ENCODE peak calls at places on chromosomes 3 and 15, in six cellular contexts. One of them, this sample, is unnamed.
A peak's percentile ranks its signal among the peaks of the same experiment; 100 is the strongest.

GRCh38 chr3:64345351-64345750 is 120.1 kb upstream of the PRICKLE2 start:
- ATAC-seq in Right ventricle myocardium superior: peak; percentile 93
- ATAC-seq in sciatic nerve: peak; percentile 84
- ATAC-seq in left ventricle myocardium superior: peak; percentile 90
- ATAC-seq in Panc1: no peak
- ATAC-seq in central memory CD8-positive, alpha-beta T cell: no peak
- ATAC-seq in this sample: no peak

GRCh38 chr3:134236505-134236904 is 14.2 kb downstream of the RYK start:
- ATAC-seq in Right ventricle myocardium superior: peak; percentile 45
- ATAC-seq in sciatic nerve: peak; percentile 33
- ATAC-seq in Panc1: no peak
- ATAC-seq in central memory CD8-positive, alpha-beta T cell: no peak
- ATAC-seq in left ventricle myocardium superior: peak; percentile 59
- ATAC-seq in this sample: peak; percentile 76

GRCh38 chr3:53803124-53803815 is 42.9 kb downstream of the CHDH start:
- ATAC-seq in Right ventricle myocardium superior: no peak
- ATAC-seq in sciatic nerve: no peak
- ATAC-seq in central memory CD8-positive, alpha-beta T cell: no peak
- ATAC-seq in Panc1: no peak
- ATAC-seq in left ventricle myocardium superior: no peak
- ATAC-seq in this sample: no peak

GRCh38 chr3:151268267-151269235 is 9.8 kb downstream of the P2RY14 start:
- ATAC-seq in Right ventricle myocardium superior: no peak
- ATAC-seq in left ventricle myocardium superior: no peak
- ATAC-seq in Panc1: no peak
- ATAC-seq in sciatic nerve: no peak
- ATAC-seq in central memory CD8-positive, alpha-beta T cell: peak; percentile 44
- ATAC-seq in this sample: peak; percentile 46

GRCh38 chr3:11306815-11307589 is 34.8 kb downstream of the ATG7 start:
- ATAC-seq in Panc1: no peak
- ATAC-seq in Right ventricle myocardium superior: peak; percentile 58
- ATAC-seq in central memory CD8-positive, alpha-beta T cell: peak; percentile 96
- ATAC-seq in left ventricle myocardium superior: peak; percentile 73
- ATAC-seq in sciatic nerve: peak; percentile 35
- ATAC-seq in this sample: no peak

GRCh38 chr3:188043891-188044290 is 110.1 kb upstream of the LPP start:
- ATAC-seq in sciatic nerve: no peak
- ATAC-seq in Panc1: no peak
- ATAC-seq in left ventricle myocardium superior: no peak
- ATAC-seq in central memory CD8-positive, alpha-beta T cell: no peak
- ATAC-seq in Right ventricle myocardium superior: no peak
- ATAC-seq in this sample: peak; percentile 51

GRCh38 chr3:151226088-151226563 is 23.1 kb upstream of the GPR171 start:
- ATAC-seq in Panc1: no peak
- ATAC-seq in Right ventricle myocardium superior: no peak
- ATAC-seq in sciatic nerve: no peak
- ATAC-seq in left ventricle myocardium superior: no peak
- ATAC-seq in central memory CD8-positive, alpha-beta T cell: no peak
- ATAC-seq in this sample: no peak

GRCh38 chr3:112187300-112187699 is 54.3 kb upstream of the GCSAM start:
- ATAC-seq in Right ventricle myocardium superior: no peak
- ATAC-seq in sciatic nerve: no peak
- ATAC-seq in left ventricle myocardium superior: no peak
- ATAC-seq in central memory CD8-positive, alpha-beta T cell: no peak
- ATAC-seq in Panc1: no peak
- ATAC-seq in this sample: no peak

GRCh38 chr15:43215961-43216360 is 4.9 kb downstream of the EPB42 start:
- ATAC-seq in sciatic nerve: no peak
- ATAC-seq in central memory CD8-positive, alpha-beta T cell: no peak
- ATAC-seq in left ventricle myocardium superior: no peak
- ATAC-seq in Panc1: peak; percentile 68
- ATAC-seq in Right ventricle myocardium superior: no peak
- ATAC-seq in this sample: no peak

GRCh38 chr15:41965441-41966413 is 6.6 kb downstream of the EHD4 start:
- ATAC-seq in sciatic nerve: no peak
- ATAC-seq in Right ventricle myocardium superior: peak; percentile 79
- ATAC-seq in Panc1: no peak
- ATAC-seq in central memory CD8-positive, alpha-beta T cell: no peak
- ATAC-seq in left ventricle myocardium superior: peak; percentile 83
- ATAC-seq in this sample: no peak

GRCh38 chr3:143897558-143898305 is 49.5 kb upstream of the SLC9A9 start:
- ATAC-seq in central memory CD8-positive, alpha-beta T cell: no peak
- ATAC-seq in Right ventricle myocardium superior: no peak
- ATAC-seq in sciatic nerve: peak; percentile 26
- ATAC-seq in Panc1: no peak
- ATAC-seq in left ventricle myocardium superior: no peak
- ATAC-seq in this sample: no peak

GRCh38 chr3:69118555-69118954 is 3.8 kb downstream of the LMOD3 start:
- ATAC-seq in Right ventricle myocardium superior: no peak
- ATAC-seq in Panc1: no peak
- ATAC-seq in sciatic nerve: no peak
- ATAC-seq in left ventricle myocardium superior: no peak
- ATAC-seq in central memory CD8-positive, alpha-beta T cell: no peak
- ATAC-seq in this sample: no peak

GRCh38 chr3:12992629-12993021 is 80.6 kb downstream of the IQSEC1 start:
- ATAC-seq in sciatic nerve: no peak
- ATAC-seq in left ventricle myocardium superior: peak; percentile 53
- ATAC-seq in Right ventricle myocardium superior: peak; percentile 42
- ATAC-seq in Panc1: no peak
- ATAC-seq in central memory CD8-positive, alpha-beta T cell: no peak
- ATAC-seq in this sample: no peak

GRCh38 chr3:38370861-38371260 is 24.3 kb downstream of the XYLB start:
- ATAC-seq in sciatic nerve: no peak
- ATAC-seq in Right ventricle myocardium superior: no peak
- ATAC-seq in left ventricle myocardium superior: no peak
- ATAC-seq in central memory CD8-positive, alpha-beta T cell: no peak
- ATAC-seq in Panc1: no peak
- ATAC-seq in this sample: no peak

GRCh38 chr15:67107014-67107812 is 41.8 kb downstream of the SMAD3 start:
- ATAC-seq in Panc1: peak; percentile 76
- ATAC-seq in sciatic nerve: no peak
- ATAC-seq in Right ventricle myocardium superior: peak; percentile 66
- ATAC-seq in left ventricle myocardium superior: peak; percentile 69
- ATAC-seq in central memory CD8-positive, alpha-beta T cell: no peak
- ATAC-seq in this sample: no peak

GRCh38 chr3:179105881-179106280 is 34.3 kb upstream of the ZMAT3 start:
- ATAC-seq in Panc1: no peak
- ATAC-seq in left ventricle myocardium superior: no peak
- ATAC-seq in central memory CD8-positive, alpha-beta T cell: no peak
- ATAC-seq in Right ventricle myocardium superior: no peak
- ATAC-seq in sciatic nerve: no peak
- ATAC-seq in this sample: no peak

GRCh38 chr3:135706758-135707375 is 258.7 kb upstream of the PPP2R3A start:
- ATAC-seq in sciatic nerve: no peak
- ATAC-seq in central memory CD8-positive, alpha-beta T cell: no peak
- ATAC-seq in Panc1: no peak
- ATAC-seq in left ventricle myocardium superior: no peak
- ATAC-seq in Right ventricle myocardium superior: no peak
- ATAC-seq in this sample: no peak

GRCh38 chr3:187101184-187102072 is 37.9 kb downstream of the RPL39L start:
- ATAC-seq in central memory CD8-positive, alpha-beta T cell: peak; percentile 76
- ATAC-seq in sciatic nerve: peak; percentile 87
- ATAC-seq in Panc1: peak; percentile 66
- ATAC-seq in left ventricle myocardium superior: peak; percentile 76
- ATAC-seq in Right ventricle myocardium superior: peak; percentile 80
- ATAC-seq in this sample: peak; percentile 55

GRCh38 chr15:80953953-80954778 is 35.5 kb downstream of the MESD start:
- ATAC-seq in Panc1: no peak
- ATAC-seq in central memory CD8-positive, alpha-beta T cell: no peak
- ATAC-seq in left ventricle myocardium superior: no peak
- ATAC-seq in Right ventricle myocardium superior: no peak
- ATAC-seq in sciatic nerve: peak; percentile 67
- ATAC-seq in this sample: no peak

GRCh38 chr3:32613183-32613582 is 42.5 kb upstream of the DYNC1LI1 start:
- ATAC-seq in left ventricle myocardium superior: peak; percentile 91
- ATAC-seq in sciatic nerve: no peak
- ATAC-seq in Right ventricle myocardium superior: peak; percentile 60
- ATAC-seq in Panc1: no peak
- ATAC-seq in central memory CD8-positive, alpha-beta T cell: no peak
- ATAC-seq in this sample: no peak

GRCh38 chr15:70362350-70362749 is 264.6 kb upstream of the TLE3 start:
- ATAC-seq in Right ventricle myocardium superior: no peak
- ATAC-seq in Panc1: peak; percentile 21
- ATAC-seq in sciatic nerve: no peak
- ATAC-seq in central memory CD8-positive, alpha-beta T cell: no peak
- ATAC-seq in left ventricle myocardium superior: no peak
- ATAC-seq in this sample: no peak

GRCh38 chr15:89021224-89021623 is 67.0 kb upstream of the ABHD2 start:
- ATAC-seq in sciatic nerve: peak; percentile 14
- ATAC-seq in central memory CD8-positive, alpha-beta T cell: no peak
- ATAC-seq in Panc1: no peak
- ATAC-seq in Right ventricle myocardium superior: no peak
- ATAC-seq in left ventricle myocardium superior: no peak
- ATAC-seq in this sample: no peak

GRCh38 chr3:168620854-168621253 is 525.1 kb upstream of the GOLIM4 start:
- ATAC-seq in Panc1: peak; percentile 65
- ATAC-seq in sciatic nerve: no peak
- ATAC-seq in left ventricle myocardium superior: peak; percentile 45
- ATAC-seq in central memory CD8-positive, alpha-beta T cell: no peak
- ATAC-seq in Right ventricle myocardium superior: peak; percentile 59
- ATAC-seq in this sample: no peak

GRCh38 chr3:52866427-52866826 is 30.9 kb downstream of the STIMATE start:
- ATAC-seq in Right ventricle myocardium superior: no peak
- ATAC-seq in sciatic nerve: no peak
- ATAC-seq in central memory CD8-positive, alpha-beta T cell: no peak
- ATAC-seq in Panc1: no peak
- ATAC-seq in left ventricle myocardium superior: no peak
- ATAC-seq in this sample: no peak

GRCh38 chr3:33124638-33125037 is 10.8 kb downstream of the CRTAP start:
- ATAC-seq in left ventricle myocardium superior: no peak
- ATAC-seq in Right ventricle myocardium superior: no peak
- ATAC-seq in sciatic nerve: no peak
- ATAC-seq in Panc1: no peak
- ATAC-seq in central memory CD8-positive, alpha-beta T cell: no peak
- ATAC-seq in this sample: no peak

GRCh38 chr3:195286115-195286872 is 15.3 kb upstream of the XXYLT1 start:
- ATAC-seq in left ventricle myocardium superior: no peak
- ATAC-seq in Panc1: peak; percentile 53
- ATAC-seq in sciatic nerve: no peak
- ATAC-seq in Right ventricle myocardium superior: no peak
- ATAC-seq in central memory CD8-positive, alpha-beta T cell: no peak
- ATAC-seq in this sample: no peak

GRCh38 chr3:171468296-171468906 is 8.2 kb upstream of the TNIK start:
- ATAC-seq in Right ventricle myocardium superior: no peak
- ATAC-seq in left ventricle myocardium superior: no peak
- ATAC-seq in sciatic nerve: no peak
- ATAC-seq in central memory CD8-positive, alpha-beta T cell: no peak
- ATAC-seq in Panc1: no peak
- ATAC-seq in this sample: no peak

GRCh38 chr15:90970274-90970673 is 15.6 kb downstream of the RCCD1 start:
- ATAC-seq in left ventricle myocardium superior: no peak
- ATAC-seq in sciatic nerve: no peak
- ATAC-seq in Panc1: no peak
- ATAC-seq in central memory CD8-positive, alpha-beta T cell: no peak
- ATAC-seq in Right ventricle myocardium superior: no peak
- ATAC-seq in this sample: no peak

GRCh38 chr3:142127941-142128658 is 21.2 kb downstream of the TFDP2 start:
- ATAC-seq in sciatic nerve: no peak
- ATAC-seq in left ventricle myocardium superior: no peak
- ATAC-seq in central memory CD8-positive, alpha-beta T cell: no peak
- ATAC-seq in Panc1: peak; percentile 44
- ATAC-seq in Right ventricle myocardium superior: no peak
- ATAC-seq in this sample: no peak

GRCh38 chr3:141605883-141606282 is 119.1 kb downstream of the RASA2 start:
- ATAC-seq in sciatic nerve: no peak
- ATAC-seq in central memory CD8-positive, alpha-beta T cell: no peak
- ATAC-seq in Panc1: no peak
- ATAC-seq in left ventricle myocardium superior: no peak
- ATAC-seq in Right ventricle myocardium superior: no peak
- ATAC-seq in this sample: no peak

GRCh38 chr3:15102833-15103232 is 3.9 kb upstream of the RBSN start:
- ATAC-seq in central memory CD8-positive, alpha-beta T cell: no peak
- ATAC-seq in left ventricle myocardium superior: peak; percentile 65
- ATAC-seq in Right ventricle myocardium superior: peak; percentile 62
- ATAC-seq in sciatic nerve: no peak
- ATAC-seq in Panc1: no peak
- ATAC-seq in this sample: no peak